ENCODE peak calls at places on chromosome 6, in seven cellular contexts. V is non-pigmented ciliary epithelial cell; X is endothelial cell; G is Caki2; S is right lobe of liver; L is T-helper 9 cell; F is activated naive CD8-positive, alpha-beta T cell treated with anti-CD3 and anti-CD28 coated beads for 36 hours. R is an unnamed sample.

GRCh38 chr6:139858444-139858843 is 484.0 kb upstream of the CITED2 start:
- DNase-seq in V (no peak), X (no peak), G (no peak), S (no peak), L (no peak), F (no peak), R (no peak)

GRCh38 chr6:99424022-99424421 is 1.1 kb downstream of the PNISR start:
- DNase-seq in V (no peak), X (no peak), G (no peak), S (no peak), L (no peak), F (no peak), R (no peak)

GRCh38 chr6:4017847-4018193 is 61.1 kb downstream of the FAM217A start:
- DNase-seq in V (no peak), X (no peak), G (no peak), S (no peak), L (no peak), F (no peak), R (peak; percentile 54)

GRCh38 chr6:29011276-29011734 is 6.2 kb upstream of the ZNF311 start:
- DNase-seq in V (peak; percentile 30), X (peak; percentile 63), G (peak; percentile 57), S (peak; percentile 24), L (peak; percentile 29), F (peak; percentile 55), R (peak; percentile 21)

GRCh38 chr6:4394786-4395185 is 259.4 kb upstream of the ECI2 start:
- DNase-seq in V (no peak), X (no peak), G (no peak), S (no peak), L (no peak), F (no peak), R (no peak)

GRCh38 chr6:20113649-20114224 is 98.5 kb downstream of the MBOAT1 start:
- DNase-seq in V (no peak), X (no peak), G (no peak), S (no peak), L (no peak), F (no peak), R (no peak)

GRCh38 chr6:156391977-156392376 is 385.2 kb upstream of the ARID1B start:
- DNase-seq in V (no peak), X (no peak), G (no peak), S (no peak), L (no peak), F (no peak), R (no peak)

GRCh38 chr6:133623065-133623464 is 265.8 kb upstream of the TCF21 start:
- DNase-seq in V (no peak), X (no peak), G (no peak), S (no peak), L (no peak), F (no peak), R (no peak)

GRCh38 chr6:37175332-37176267 is 5.6 kb downstream of the PIM1 start:
- DNase-seq in V (no peak), X (no peak), G (no peak), S (no peak), L (no peak), F (no peak), R (no peak)

GRCh38 chr6:63527658-63528514 is 44.4 kb upstream of the LOC128125822 start:
- DNase-seq in V (peak; percentile 91), X (no peak), G (peak; percentile 98), S (peak; percentile 50), L (no peak), F (no peak), R (no peak)

GRCh38 chr6:34922177-34922663 is 33.2 kb downstream of the ANKS1A start:
- DNase-seq in V (peak; percentile 27), X (no peak), G (peak; percentile 78), S (no peak), L (no peak), F (no peak), R (no peak)

GRCh38 chr6:127547215-127547614 is 28.1 kb upstream of the MTCL3 start:
- DNase-seq in V (no peak), X (peak; percentile 37), G (no peak), S (no peak), L (peak; percentile 3), F (no peak), R (no peak)

GRCh38 chr6:34806738-34807453 is 15.0 kb downstream of the BLTP3A start:
- DNase-seq in V (no peak), X (no peak), G (no peak), S (no peak), L (no peak), F (no peak), R (no peak)

GRCh38 chr6:9140861-9141534 is 705.7 kb upstream of the SLC35B3 start:
- DNase-seq in V (no peak), X (no peak), G (no peak), S (no peak), L (no peak), F (no peak), R (peak; percentile 78)

GRCh38 chr6:25311251-25311910 is 32.2 kb downstream of the CARMIL1 start:
- DNase-seq in V (no peak), X (no peak), G (peak; percentile 50), S (no peak), L (no peak), F (no peak), R (no peak)

GRCh38 chr6:90005048-90005827 is 111.0 kb downstream of the GJA10 start:
- DNase-seq in V (no peak), X (no peak), G (no peak), S (no peak), L (no peak), F (no peak), R (peak; percentile 86)

GRCh38 chr6:22078802-22079545 is 217.9 kb downstream of the PRL start:
- DNase-seq in V (no peak), X (no peak), G (no peak), S (no peak), L (no peak), F (no peak), R (no peak)

GRCh38 chr6:157107915-157108651 is 215.2 kb downstream of the TMEM242 start:
- DNase-seq in V (peak; percentile 86), X (no peak), G (peak; percentile 60), S (no peak), L (no peak), F (no peak), R (no peak)

GRCh38 chr6:31356946-31357466 is at the start of gene HLA-B:
- DNase-seq in V (peak; percentile 43), X (no peak), G (peak; percentile 86), S (peak; percentile 84), L (peak; percentile 96), F (peak; percentile 77), R (no peak)

GRCh38 chr6:53331678-53332077 is 17.1 kb downstream of the ELOVL5 start:
- DNase-seq in V (no peak), X (no peak), G (no peak), S (no peak), L (no peak), F (no peak), R (no peak)

GRCh38 chr6:84086545-84087429 is 53.2 kb downstream of the MRAP2 start:
- DNase-seq in V (no peak), X (no peak), G (peak; percentile 27), S (no peak), L (no peak), F (no peak), R (no peak)

GRCh38 chr6:152338335-152339125 is 298.6 kb downstream of the SYNE1 start:
- DNase-seq in V (no peak), X (peak; percentile 63), G (no peak), S (peak; percentile 42), L (peak; percentile 52), F (peak; percentile 37), R (no peak)

GRCh38 chr6:14664616-14665315 is 547.2 kb downstream of the CD83 start:
- DNase-seq in V (no peak), X (no peak), G (no peak), S (no peak), L (no peak), F (no peak), R (no peak)

GRCh38 chr6:106700581-106700980 is 71.2 kb downstream of the QRSL1 start:
- DNase-seq in V (no peak), X (no peak), G (no peak), S (no peak), L (no peak), F (no peak), R (no peak)

GRCh38 chr6:57317060-57317943 is at the start of gene PRIM2:
- DNase-seq in V (peak; percentile 49), X (peak; percentile 71), G (peak; percentile 82), S (peak; percentile 90), L (peak; percentile 66), F (peak; percentile 84), R (peak; percentile 72)

GRCh38 chr6:15036690-15037245 is 209.1 kb upstream of the JARID2 start:
- DNase-seq in V (no peak), X (no peak), G (peak; percentile 95), S (peak; percentile 84), L (no peak), F (no peak), R (peak; percentile 8)